ENCODE peak calls at places on chromosome 6, in six cellular contexts. One of them, this sample, is unnamed.

GRCh38 chr6:149563203-149563927 is 2.8 kb upstream of the GINM1 start:
- DNase-seq in endothelial cell: no peak
- DNase-seq in NCI-H446: no peak
- DNase-seq in ELF-1: no peak
- DNase-seq in AG09319: no peak
- DNase-seq in islet precursor cell: no peak
- DNase-seq in this sample: no peak

GRCh38 chr6:92589970-92590369 is 829.4 kb downstream of the EPHA7 start:
- DNase-seq in endothelial cell: no peak
- DNase-seq in NCI-H446: no peak
- DNase-seq in ELF-1: no peak
- DNase-seq in AG09319: no peak
- DNase-seq in islet precursor cell: no peak
- DNase-seq in this sample: no peak

GRCh38 chr6:31871068-31871659 is 7.6 kb downstream of the SLC44A4 start:
- DNase-seq in endothelial cell: no peak
- DNase-seq in NCI-H446: no peak
- DNase-seq in ELF-1: peak; percentile 27
- DNase-seq in AG09319: no peak
- DNase-seq in islet precursor cell: peak; percentile 77
- DNase-seq in this sample: no peak

GRCh38 chr6:20800229-20800628 is 266.0 kb downstream of the CDKAL1 start:
- DNase-seq in endothelial cell: no peak
- DNase-seq in NCI-H446: no peak
- DNase-seq in ELF-1: no peak
- DNase-seq in AG09319: no peak
- DNase-seq in islet precursor cell: no peak
- DNase-seq in this sample: no peak

GRCh38 chr6:37578104-37578503 is 78.4 kb upstream of the CCDC167 start:
- DNase-seq in endothelial cell: no peak
- DNase-seq in NCI-H446: no peak
- DNase-seq in ELF-1: no peak
- DNase-seq in AG09319: no peak
- DNase-seq in islet precursor cell: no peak
- DNase-seq in this sample: no peak

GRCh38 chr6:133610974-133611373 is 277.9 kb upstream of the TCF21 start:
- DNase-seq in endothelial cell: no peak
- DNase-seq in NCI-H446: no peak
- DNase-seq in ELF-1: no peak
- DNase-seq in AG09319: no peak
- DNase-seq in islet precursor cell: no peak
- DNase-seq in this sample: no peak

GRCh38 chr6:31712296-31712695 is 2.9 kb upstream of the LY6G6D start:
- DNase-seq in endothelial cell: no peak
- DNase-seq in NCI-H446: no peak
- DNase-seq in ELF-1: no peak
- DNase-seq in AG09319: no peak
- DNase-seq in islet precursor cell: no peak
- DNase-seq in this sample: no peak

GRCh38 chr6:110527516-110527915 is 51.1 kb upstream of the SLC22A16 start:
- DNase-seq in endothelial cell: no peak
- DNase-seq in NCI-H446: no peak
- DNase-seq in ELF-1: no peak
- DNase-seq in AG09319: no peak
- DNase-seq in islet precursor cell: no peak
- DNase-seq in this sample: no peak

GRCh38 chr6:32944265-32944664 is 3.4 kb upstream of the HLA-DMB start:
- DNase-seq in endothelial cell: no peak
- DNase-seq in NCI-H446: no peak
- DNase-seq in ELF-1: no peak
- DNase-seq in AG09319: no peak
- DNase-seq in islet precursor cell: no peak
- DNase-seq in this sample: no peak

GRCh38 chr6:54595844-54596243 is 250.7 kb upstream of the FAM83B start:
- DNase-seq in endothelial cell: no peak
- DNase-seq in NCI-H446: no peak
- DNase-seq in ELF-1: no peak
- DNase-seq in AG09319: peak; percentile 14
- DNase-seq in islet precursor cell: no peak
- DNase-seq in this sample: no peak

GRCh38 chr6:113317870-113318269 is 539.3 kb upstream of the MARCKS start:
- DNase-seq in endothelial cell: peak; percentile 4
- DNase-seq in NCI-H446: no peak
- DNase-seq in ELF-1: no peak
- DNase-seq in AG09319: no peak
- DNase-seq in islet precursor cell: peak; percentile 52
- DNase-seq in this sample: no peak

GRCh38 chr6:42269553-42269952 is 51.9 kb upstream of the MRPS10 start:
- DNase-seq in endothelial cell: no peak
- DNase-seq in NCI-H446: no peak
- DNase-seq in ELF-1: no peak
- DNase-seq in AG09319: no peak
- DNase-seq in islet precursor cell: no peak
- DNase-seq in this sample: no peak

GRCh38 chr6:138493413-138493812 is 5.9 kb downstream of the NHSL1 start:
- DNase-seq in endothelial cell: no peak
- DNase-seq in NCI-H446: peak; percentile 25
- DNase-seq in ELF-1: peak; percentile 89
- DNase-seq in AG09319: peak; percentile 49
- DNase-seq in islet precursor cell: peak; percentile 90
- DNase-seq in this sample: peak; percentile 73

GRCh38 chr6:42224222-42225042 is 6.8 kb upstream of the MRPS10 start:
- DNase-seq in endothelial cell: no peak
- DNase-seq in NCI-H446: no peak
- DNase-seq in ELF-1: no peak
- DNase-seq in AG09319: peak; percentile 8
- DNase-seq in islet precursor cell: no peak
- DNase-seq in this sample: no peak

GRCh38 chr6:38452816-38453215 is 186.9 kb downstream of the BTBD9 start:
- DNase-seq in endothelial cell: no peak
- DNase-seq in NCI-H446: no peak
- DNase-seq in ELF-1: no peak
- DNase-seq in AG09319: no peak
- DNase-seq in islet precursor cell: no peak
- DNase-seq in this sample: peak; percentile 72

GRCh38 chr6:1590580-1590979 is 19.1 kb upstream of the FOXC1 start:
- DNase-seq in endothelial cell: no peak
- DNase-seq in NCI-H446: no peak
- DNase-seq in ELF-1: no peak
- DNase-seq in AG09319: no peak
- DNase-seq in islet precursor cell: peak; percentile 8
- DNase-seq in this sample: no peak

GRCh38 chr6:68458447-68458846 is 176.6 kb upstream of the ADGRB3 start:
- DNase-seq in endothelial cell: no peak
- DNase-seq in NCI-H446: no peak
- DNase-seq in ELF-1: no peak
- DNase-seq in AG09319: no peak
- DNase-seq in islet precursor cell: no peak
- DNase-seq in this sample: no peak

GRCh38 chr6:99349620-99350141 is at the start of gene FAXC:
- DNase-seq in endothelial cell: peak; percentile 38
- DNase-seq in NCI-H446: no peak
- DNase-seq in ELF-1: peak; percentile 81
- DNase-seq in AG09319: no peak
- DNase-seq in islet precursor cell: peak; percentile 86
- DNase-seq in this sample: no peak

GRCh38 chr6:3913077-3913957 is 64.1 kb downstream of the FAM50B start:
- DNase-seq in endothelial cell: no peak
- DNase-seq in NCI-H446: peak; percentile 74
- DNase-seq in ELF-1: no peak
- DNase-seq in AG09319: peak; percentile 89
- DNase-seq in islet precursor cell: peak; percentile 84
- DNase-seq in this sample: no peak

GRCh38 chr6:159686697-159687096 is 6.3 kb downstream of the SOD2 start:
- DNase-seq in endothelial cell: no peak
- DNase-seq in NCI-H446: no peak
- DNase-seq in ELF-1: no peak
- DNase-seq in AG09319: no peak
- DNase-seq in islet precursor cell: no peak
- DNase-seq in this sample: no peak

GRCh38 chr6:2630362-2630761 is 120.4 kb downstream of the MYLK4 start:
- DNase-seq in endothelial cell: no peak
- DNase-seq in NCI-H446: peak; percentile 41
- DNase-seq in ELF-1: peak; percentile 52
- DNase-seq in AG09319: peak; percentile 76
- DNase-seq in islet precursor cell: peak; percentile 81
- DNase-seq in this sample: no peak

GRCh38 chr6:156423829-156424228 is 353.3 kb upstream of the ARID1B start:
- DNase-seq in endothelial cell: no peak
- DNase-seq in NCI-H446: no peak
- DNase-seq in ELF-1: no peak
- DNase-seq in AG09319: no peak
- DNase-seq in islet precursor cell: no peak
- DNase-seq in this sample: no peak

GRCh38 chr6:113451030-113451429 is 406.1 kb upstream of the MARCKS start:
- DNase-seq in endothelial cell: no peak
- DNase-seq in NCI-H446: no peak
- DNase-seq in ELF-1: no peak
- DNase-seq in AG09319: no peak
- DNase-seq in islet precursor cell: no peak
- DNase-seq in this sample: no peak

GRCh38 chr6:27168586-27169443 is 78.7 kb upstream of the PRSS16 start:
- DNase-seq in endothelial cell: no peak
- DNase-seq in NCI-H446: no peak
- DNase-seq in ELF-1: no peak
- DNase-seq in AG09319: no peak
- DNase-seq in islet precursor cell: peak; percentile 68
- DNase-seq in this sample: no peak

GRCh38 chr6:126261792-126262421 is 78.0 kb upstream of the CENPW start:
- DNase-seq in endothelial cell: no peak
- DNase-seq in NCI-H446: no peak
- DNase-seq in ELF-1: no peak
- DNase-seq in AG09319: no peak
- DNase-seq in islet precursor cell: no peak
- DNase-seq in this sample: no peak

GRCh38 chr6:110567957-110568696 is 91.7 kb upstream of the SLC22A16 start:
- DNase-seq in endothelial cell: no peak
- DNase-seq in NCI-H446: no peak
- DNase-seq in ELF-1: no peak
- DNase-seq in AG09319: no peak
- DNase-seq in islet precursor cell: peak; percentile 8
- DNase-seq in this sample: no peak

GRCh38 chr6:77063494-77063893 is 399.8 kb downstream of the HTR1B start:
- DNase-seq in endothelial cell: no peak
- DNase-seq in NCI-H446: no peak
- DNase-seq in ELF-1: no peak
- DNase-seq in AG09319: no peak
- DNase-seq in islet precursor cell: no peak
- DNase-seq in this sample: no peak

GRCh38 chr6:157774153-157775135 is 48.6 kb upstream of the SNX9 start:
- DNase-seq in endothelial cell: no peak
- DNase-seq in NCI-H446: no peak
- DNase-seq in ELF-1: no peak
- DNase-seq in AG09319: no peak
- DNase-seq in islet precursor cell: no peak
- DNase-seq in this sample: no peak

GRCh38 chr6:148557796-148558457 is 188.9 kb upstream of the UST start:
- DNase-seq in endothelial cell: no peak
- DNase-seq in NCI-H446: no peak
- DNase-seq in ELF-1: no peak
- DNase-seq in AG09319: no peak
- DNase-seq in islet precursor cell: no peak
- DNase-seq in this sample: no peak

This sample was measured in SK-N-MC.